ENCODE peak calls at places on chromosomes 1 and 21, in seven cellular contexts. C is mesendoderm, H is esophagus muscularis mucosa, F is mammary epithelial cell, K is Peyer's patch, L is IMR-90, G is breast epithelium. J is an unnamed sample. For H3K36me3, the result is how much of the 10 kb centered on the place peaks cover.

GRCh38 chr1:89260575-89261275 is 11.9 kb downstream of the GBP5 start:
- DNase-seq in C (peak), F (no peak), G (no peak), H (no peak), L (no peak), K (no peak), J (no peak)

GRCh38 chr21:22791986-22792560 is 1793.9 kb downstream of the NCAM2 start:
- DNase-seq in H (no peak), K (no peak), G (no peak), F (no peak), L (peak), C (peak), J (peak)

GRCh38 chr1:172766462-172766861 is 107.6 kb downstream of the FASLG start:
- DNase-seq in H (no peak), L (no peak), F (no peak), G (no peak), K (no peak), C (no peak), J (no peak)

GRCh38 chr1:241640867-241641542 is 836 bp upstream of the CHML start:
- DNase-seq in L (no peak), G (no peak), C (no peak), F (no peak), H (no peak), K (peak), J (no peak)

GRCh38 chr1:205817988-205818387 is 5.0 kb upstream of the SLC41A1 start:
- DNase-seq in H (no peak), F (no peak), L (no peak), C (peak), G (no peak), K (no peak), J (no peak)

GRCh38 chr1:167563579-167564246 is 10.2 kb upstream of the CREG1 start:
- DNase-seq in L (no peak), C (no peak), F (peak), G (no peak), H (no peak), K (peak), J (no peak)

GRCh38 chr1:90122679-90123340 is 127.9 kb downstream of the ZNF326 start:
- DNase-seq in F (no peak), L (no peak), G (no peak), H (no peak), C (no peak), K (no peak), J (no peak)

GRCh38 chr1:99639408-99639807 is 6.5 kb upstream of the PALMD start:
- DNase-seq in H (no peak), C (no peak), G (no peak), K (no peak), L (no peak), F (no peak), J (no peak)

GRCh38 chr1:184426278-184426674 is 39.4 kb downstream of the C1orf21 start:
- DNase-seq in F (no peak), G (no peak), H (no peak), L (no peak), K (no peak), C (no peak), J (no peak)
- H3K27ac ChIP-seq in F (no peak), G (no peak), H (no peak), L (no peak), K (peak), C (no peak), J (no peak)

GRCh38 chr1:8520483-8520966 is 202.6 kb downstream of the SLC45A1 start:
- DNase-seq in G (no peak), C (peak), H (no peak), F (peak), K (no peak), L (no peak), J (no peak)

GRCh38 chr1:8525291-8526275 is 207.7 kb downstream of the SLC45A1 start:
- DNase-seq in C (peak), H (peak), K (peak), L (peak), F (peak), G (peak), J (peak)

GRCh38 chr1:8524637-8525157 is 206.8 kb downstream of the SLC45A1 start:
- DNase-seq in K (no peak), G (no peak), C (no peak), L (peak), F (no peak), H (no peak), J (no peak)

GRCh38 chr1:8519167-8519566 is 201.3 kb downstream of the SLC45A1 start:
- DNase-seq in G (no peak), C (no peak), L (no peak), H (no peak), K (no peak), F (no peak), J (no peak)

GRCh38 chr1:8523641-8524206 is 205.8 kb downstream of the SLC45A1 start:
- DNase-seq in L (no peak), G (no peak), F (no peak), H (no peak), C (no peak), K (no peak), J (no peak)
- H3K4me3 ChIP-seq in L (no peak), G (no peak), F (no peak), H (no peak), C (no peak), K (no peak), J (no peak)

GRCh38 chr1:40266786-40267535 is 8.9 kb downstream of the ZMPSTE24 start:
- DNase-seq in F (peak), C (no peak), H (no peak), K (no peak), G (no peak), L (no peak), J (no peak)
- H3K36me3 ChIP-seq in F (under half), C (under half), H (under half), K (under half), G (under half), L (under half), J (under half)

GRCh38 chr1:195516036-195516435 is 1092.2 kb downstream of the KCNT2 start:
- DNase-seq in K (no peak), F (no peak), G (no peak), C (no peak), L (peak), H (no peak), J (no peak)

DNA sequence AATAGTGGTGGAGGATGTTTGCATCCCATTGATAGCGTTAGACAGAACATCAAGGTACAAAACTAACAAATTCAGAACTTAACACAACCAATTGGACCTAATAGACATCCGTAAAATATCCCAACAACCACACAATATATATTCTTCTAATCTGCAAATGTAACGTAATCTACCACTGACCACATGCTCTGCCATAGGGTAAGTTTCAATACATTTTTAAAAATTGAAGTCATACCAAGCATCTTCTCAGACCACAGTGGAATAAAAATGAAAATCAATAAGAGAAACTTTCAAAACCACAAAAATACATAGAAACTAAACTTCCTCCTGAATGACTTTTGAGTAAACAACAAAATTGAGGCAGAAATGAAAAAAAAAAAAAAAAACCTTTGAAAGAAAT is 1087.5 kb downstream of the KCNT2 start:
- DNase-seq in H (no peak), K (no peak), F (no peak), G (no peak), L (no peak), C (no peak), J (no peak)
- H3K27ac ChIP-seq in H (no peak), K (no peak), F (no peak), G (no peak), L (no peak), C (no peak), J (no peak)

J was measured in brain microvascular endothelial cell.